ENCODE peak calls at places on chromosomes 16 and 17, in eight cellular contexts. One of them, this sample, is unnamed.

GRCh38 chr17:29571883-29572681 is 3.6 kb downstream of the TP53I13 start:
- DNase-seq in breast epithelium: peak; percentile 43
- DNase-seq in adrenal gland: no peak
- DNase-seq in endothelial cell of umbilical vein: no peak
- DNase-seq in H1: no peak
- DNase-seq in body of pancreas: peak; percentile 8
- DNase-seq in esophagus muscularis mucosa: no peak
- DNase-seq in stomach: peak; percentile 24
- DNase-seq in this sample: no peak

GRCh38 chr16:87642491-87642890 is 40.2 kb downstream of the JPH3 start:
- DNase-seq in breast epithelium: no peak
- DNase-seq in adrenal gland: no peak
- DNase-seq in endothelial cell of umbilical vein: no peak
- DNase-seq in H1: no peak
- DNase-seq in body of pancreas: no peak
- DNase-seq in esophagus muscularis mucosa: no peak
- DNase-seq in stomach: no peak
- DNase-seq in this sample: no peak

GRCh38 chr17:12415031-12415430 is 250.7 kb upstream of the MYOCD start:
- DNase-seq in breast epithelium: no peak
- DNase-seq in adrenal gland: no peak
- DNase-seq in endothelial cell of umbilical vein: no peak
- DNase-seq in H1: no peak
- DNase-seq in body of pancreas: no peak
- DNase-seq in esophagus muscularis mucosa: no peak
- DNase-seq in stomach: no peak
- DNase-seq in this sample: no peak

GRCh38 chr17:81245665-81246342 is 6.7 kb downstream of the NDUFAF8 start:
- DNase-seq in breast epithelium: no peak
- DNase-seq in adrenal gland: no peak
- DNase-seq in endothelial cell of umbilical vein: no peak
- DNase-seq in H1: no peak
- DNase-seq in body of pancreas: no peak
- DNase-seq in esophagus muscularis mucosa: no peak
- DNase-seq in stomach: no peak
- DNase-seq in this sample: no peak

GRCh38 chr16:56869513-56870270 is 4.7 kb downstream of the SLC12A3 start:
- DNase-seq in breast epithelium: no peak
- DNase-seq in adrenal gland: no peak
- DNase-seq in endothelial cell of umbilical vein: no peak
- DNase-seq in H1: peak; percentile 67
- DNase-seq in body of pancreas: no peak
- DNase-seq in esophagus muscularis mucosa: no peak
- DNase-seq in stomach: no peak
- DNase-seq in this sample: peak; percentile 62

GRCh38 chr17:50584749-50585148 is 24.2 kb downstream of the CACNA1G start:
- DNase-seq in breast epithelium: no peak
- DNase-seq in adrenal gland: no peak
- DNase-seq in endothelial cell of umbilical vein: no peak
- DNase-seq in H1: no peak
- DNase-seq in body of pancreas: no peak
- DNase-seq in esophagus muscularis mucosa: no peak
- DNase-seq in stomach: no peak
- DNase-seq in this sample: no peak

GRCh38 chr16:5078626-5079025 is 7.0 kb downstream of the ALG1 start:
- DNase-seq in breast epithelium: no peak
- DNase-seq in adrenal gland: no peak
- DNase-seq in endothelial cell of umbilical vein: no peak
- DNase-seq in H1: no peak
- DNase-seq in body of pancreas: no peak
- DNase-seq in esophagus muscularis mucosa: no peak
- DNase-seq in stomach: no peak
- DNase-seq in this sample: no peak

GRCh38 chr16:83899978-83900377 is 1.1 kb downstream of the MLYCD start:
- DNase-seq in breast epithelium: no peak
- DNase-seq in adrenal gland: no peak
- DNase-seq in endothelial cell of umbilical vein: no peak
- DNase-seq in H1: no peak
- DNase-seq in body of pancreas: peak; percentile 42
- DNase-seq in esophagus muscularis mucosa: no peak
- DNase-seq in stomach: no peak
- DNase-seq in this sample: no peak

GRCh38 chr16:8958344-8958808 is 5.3 kb downstream of the USP7 start:
- DNase-seq in breast epithelium: no peak
- DNase-seq in adrenal gland: peak; percentile 72
- DNase-seq in endothelial cell of umbilical vein: peak; percentile 54
- DNase-seq in H1: no peak
- DNase-seq in body of pancreas: peak; percentile 42
- DNase-seq in esophagus muscularis mucosa: no peak
- DNase-seq in stomach: no peak
- DNase-seq in this sample: peak; percentile 63

GRCh38 chr17:21381076-21381706 is 5.0 kb downstream of the KCNJ12 start:
- DNase-seq in breast epithelium: no peak
- DNase-seq in adrenal gland: no peak
- DNase-seq in endothelial cell of umbilical vein: no peak
- DNase-seq in H1: no peak
- DNase-seq in body of pancreas: peak; percentile 14
- DNase-seq in esophagus muscularis mucosa: no peak
- DNase-seq in stomach: peak; percentile 72
- DNase-seq in this sample: no peak

GRCh38 chr17:58330997-58331814 is 2.6 kb upstream of the TSPOAP1 start:
- DNase-seq in breast epithelium: no peak
- DNase-seq in adrenal gland: no peak
- DNase-seq in endothelial cell of umbilical vein: no peak
- DNase-seq in H1: no peak
- DNase-seq in body of pancreas: peak; percentile 59
- DNase-seq in esophagus muscularis mucosa: no peak
- DNase-seq in stomach: peak; percentile 45
- DNase-seq in this sample: no peak

GRCh38 chr17:58333396-58334207 is 5.0 kb upstream of the TSPOAP1 start:
- DNase-seq in breast epithelium: no peak
- DNase-seq in adrenal gland: no peak
- DNase-seq in endothelial cell of umbilical vein: no peak
- DNase-seq in H1: no peak
- DNase-seq in body of pancreas: no peak
- DNase-seq in esophagus muscularis mucosa: no peak
- DNase-seq in stomach: no peak
- DNase-seq in this sample: no peak

GRCh38 chr17:58330544-58330996 is 2.0 kb upstream of the TSPOAP1 start:
- DNase-seq in breast epithelium: no peak
- DNase-seq in adrenal gland: no peak
- DNase-seq in endothelial cell of umbilical vein: no peak
- DNase-seq in H1: no peak
- DNase-seq in body of pancreas: no peak
- DNase-seq in esophagus muscularis mucosa: no peak
- DNase-seq in stomach: no peak
- DNase-seq in this sample: no peak

GRCh38 chr17:58332720-58333395 is 4.3 kb upstream of the TSPOAP1 start:
- DNase-seq in breast epithelium: no peak
- DNase-seq in adrenal gland: no peak
- DNase-seq in endothelial cell of umbilical vein: no peak
- DNase-seq in H1: no peak
- DNase-seq in body of pancreas: no peak
- DNase-seq in esophagus muscularis mucosa: no peak
- DNase-seq in stomach: no peak
- DNase-seq in this sample: no peak

GRCh38 chr17:58331815-58332719 is 3.5 kb upstream of the TSPOAP1 start:
- DNase-seq in breast epithelium: no peak
- DNase-seq in adrenal gland: peak; percentile 44
- DNase-seq in endothelial cell of umbilical vein: no peak
- DNase-seq in H1: no peak
- DNase-seq in body of pancreas: peak; percentile 75
- DNase-seq in esophagus muscularis mucosa: no peak
- DNase-seq in stomach: peak; percentile 74
- DNase-seq in this sample: no peak
- TF ChIP-seq POLR2A in breast epithelium: no peak
- TF ChIP-seq POLR2A in adrenal gland: peak; percentile 60
- TF ChIP-seq POLR2A in endothelial cell of umbilical vein: no peak
- TF ChIP-seq POLR2A in H1: no peak
- TF ChIP-seq POLR2A in body of pancreas: no peak
- TF ChIP-seq POLR2A in esophagus muscularis mucosa: no peak
- TF ChIP-seq POLR2A in stomach: peak; percentile 53
- TF ChIP-seq POLR2A in this sample: no peak

DNA sequence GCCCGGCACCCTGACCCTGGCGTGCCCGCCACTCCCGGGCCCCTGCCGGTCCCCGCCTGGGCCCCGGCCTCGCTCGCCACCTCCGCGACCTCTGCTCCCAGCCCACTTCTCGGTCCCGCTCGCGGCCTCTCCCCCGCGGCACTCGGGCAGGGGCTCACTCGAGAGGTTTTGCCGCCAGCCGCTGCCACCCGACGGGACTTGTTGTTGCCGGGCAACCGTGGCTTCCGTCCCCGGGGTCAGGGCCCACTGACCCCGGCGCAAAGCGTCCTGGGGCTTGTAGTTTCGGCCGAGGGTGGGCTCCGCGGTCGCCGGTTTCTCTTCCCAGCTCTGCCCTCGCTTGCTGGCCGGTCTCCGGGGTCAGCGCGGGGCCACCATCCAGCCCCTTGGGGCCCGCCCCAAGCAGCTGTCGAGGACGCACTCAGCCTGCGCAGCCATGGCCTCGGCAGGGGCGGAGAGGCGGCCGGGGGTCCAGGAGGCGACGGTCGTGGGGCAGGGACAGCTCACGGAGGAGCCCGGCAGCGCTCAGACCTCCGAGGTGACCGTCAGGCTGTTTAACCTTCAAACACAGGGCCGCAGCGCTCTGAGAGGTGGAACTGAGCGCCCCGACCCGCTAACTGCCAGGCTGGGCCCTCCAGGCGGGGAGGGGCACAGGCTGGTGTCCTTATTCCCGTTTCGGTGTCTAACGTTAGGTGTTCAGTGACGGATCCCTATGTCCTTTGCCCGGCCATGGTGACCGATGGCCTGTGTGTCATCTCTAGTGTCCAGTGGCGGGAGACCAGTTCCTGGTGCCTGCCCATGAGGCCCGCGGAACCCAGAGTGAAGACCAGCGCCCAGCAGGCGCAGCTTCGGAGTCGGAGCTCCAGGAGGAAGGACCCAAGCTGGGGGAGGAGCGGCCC is at the start of the genes C16orf86 and ENKD1:
- DNase-seq in breast epithelium: peak; percentile 78
- DNase-seq in adrenal gland: peak; percentile 84
- DNase-seq in endothelial cell of umbilical vein: peak; percentile 73
- DNase-seq in H1: peak; percentile 87
- DNase-seq in body of pancreas: peak; percentile 91
- DNase-seq in esophagus muscularis mucosa: no peak
- DNase-seq in stomach: peak; percentile 88
- DNase-seq in this sample: peak; percentile 69
- TF ChIP-seq POLR2A in breast epithelium: no peak
- TF ChIP-seq POLR2A in adrenal gland: no peak
- TF ChIP-seq POLR2A in endothelial cell of umbilical vein: no peak
- TF ChIP-seq POLR2A in H1: no peak
- TF ChIP-seq POLR2A in body of pancreas: no peak
- TF ChIP-seq POLR2A in esophagus muscularis mucosa: no peak
- TF ChIP-seq POLR2A in stomach: no peak
- TF ChIP-seq POLR2A in this sample: no peak

DNA sequence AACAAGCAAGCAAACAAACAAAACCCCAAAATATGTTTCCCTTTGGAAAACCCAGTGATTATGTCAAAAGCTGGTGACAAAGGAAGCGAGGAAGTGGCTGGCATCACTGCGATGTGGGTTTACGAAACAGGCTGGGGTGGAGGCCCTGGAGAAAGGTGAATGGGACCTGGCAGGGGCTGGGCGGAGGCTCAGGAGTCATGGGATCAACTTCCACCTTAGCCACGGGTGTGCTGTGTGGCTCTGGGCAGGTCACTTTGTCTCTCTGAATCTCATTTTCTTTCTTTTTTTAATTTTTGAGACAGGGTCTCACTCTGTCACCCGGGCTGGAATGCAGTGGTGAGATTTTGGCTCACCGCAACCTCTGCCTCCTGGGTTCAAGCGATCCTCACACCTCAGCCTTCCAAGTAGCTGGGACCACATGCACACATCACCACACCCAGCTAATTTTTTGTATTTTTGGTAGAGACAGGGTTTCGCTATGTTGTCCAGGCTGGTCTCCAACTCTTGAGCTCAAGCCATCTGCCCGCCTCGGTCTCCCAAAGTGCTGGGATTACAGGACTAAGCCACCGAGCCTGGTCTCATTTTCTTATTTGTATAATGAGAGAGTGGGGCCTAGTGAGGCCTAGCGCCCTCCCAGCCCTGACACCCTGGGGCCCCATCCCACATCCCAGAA is 7.2 kb upstream of the CIBAR2 start:
- DNase-seq in breast epithelium: no peak
- DNase-seq in adrenal gland: no peak
- DNase-seq in endothelial cell of umbilical vein: no peak
- DNase-seq in H1: no peak
- DNase-seq in body of pancreas: no peak
- DNase-seq in esophagus muscularis mucosa: no peak
- DNase-seq in stomach: no peak
- DNase-seq in this sample: no peak
- TF ChIP-seq POLR2A in breast epithelium: no peak
- TF ChIP-seq POLR2A in adrenal gland: no peak
- TF ChIP-seq POLR2A in endothelial cell of umbilical vein: no peak
- TF ChIP-seq POLR2A in H1: no peak
- TF ChIP-seq POLR2A in body of pancreas: no peak
- TF ChIP-seq POLR2A in esophagus muscularis mucosa: no peak
- TF ChIP-seq POLR2A in stomach: no peak
- TF ChIP-seq POLR2A in this sample: no peak

GRCh38 chr16:73151225-73151624 is 103.3 kb upstream of the ZFHX3 start:
- DNase-seq in breast epithelium: no peak
- DNase-seq in adrenal gland: no peak
- DNase-seq in endothelial cell of umbilical vein: no peak
- DNase-seq in H1: no peak
- DNase-seq in body of pancreas: no peak
- DNase-seq in esophagus muscularis mucosa: no peak
- DNase-seq in stomach: no peak
- DNase-seq in this sample: no peak

GRCh38 chr16:73152731-73153130 is 104.8 kb upstream of the ZFHX3 start:
- DNase-seq in breast epithelium: no peak
- DNase-seq in adrenal gland: no peak
- DNase-seq in endothelial cell of umbilical vein: no peak
- DNase-seq in H1: peak; percentile 56
- DNase-seq in body of pancreas: no peak
- DNase-seq in esophagus muscularis mucosa: no peak
- DNase-seq in stomach: no peak
- DNase-seq in this sample: no peak

GRCh38 chr16:73147958-73148357 is 100.0 kb upstream of the ZFHX3 start:
- DNase-seq in breast epithelium: no peak
- DNase-seq in adrenal gland: no peak
- DNase-seq in endothelial cell of umbilical vein: no peak
- DNase-seq in H1: no peak
- DNase-seq in body of pancreas: no peak
- DNase-seq in esophagus muscularis mucosa: no peak
- DNase-seq in stomach: no peak
- DNase-seq in this sample: no peak

GRCh38 chr16:73150790-73151189 is 102.9 kb upstream of the ZFHX3 start:
- DNase-seq in breast epithelium: no peak
- DNase-seq in adrenal gland: no peak
- DNase-seq in endothelial cell of umbilical vein: no peak
- DNase-seq in H1: no peak
- DNase-seq in body of pancreas: no peak
- DNase-seq in esophagus muscularis mucosa: no peak
- DNase-seq in stomach: no peak
- DNase-seq in this sample: no peak

DNA sequence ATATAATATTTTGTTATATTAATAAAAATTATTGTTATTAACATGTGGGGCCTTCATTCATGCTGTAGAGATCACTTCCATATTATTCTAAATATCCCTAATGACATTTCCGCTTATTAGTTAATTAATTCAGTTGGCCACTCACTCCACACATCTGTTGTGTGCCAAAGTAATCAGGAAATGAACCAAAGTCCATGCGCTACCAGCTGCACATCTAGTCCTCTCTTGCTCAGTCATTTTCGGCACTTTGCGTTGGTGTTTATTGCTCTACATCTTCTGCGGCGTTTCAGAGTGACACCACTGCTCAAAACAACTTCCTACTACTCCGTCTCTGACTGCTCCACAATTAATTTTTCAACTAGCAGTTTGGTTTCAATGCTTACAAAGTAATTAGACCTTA is 101.4 kb upstream of the ZFHX3 start:
- DNase-seq in breast epithelium: no peak
- DNase-seq in adrenal gland: no peak
- DNase-seq in endothelial cell of umbilical vein: peak; percentile 71
- DNase-seq in H1: no peak
- DNase-seq in body of pancreas: no peak
- DNase-seq in esophagus muscularis mucosa: no peak
- DNase-seq in stomach: no peak
- DNase-seq in this sample: no peak
- TF ChIP-seq POLR2A in breast epithelium: no peak
- TF ChIP-seq POLR2A in adrenal gland: no peak
- TF ChIP-seq POLR2A in endothelial cell of umbilical vein: no peak
- TF ChIP-seq POLR2A in H1: no peak
- TF ChIP-seq POLR2A in body of pancreas: no peak
- TF ChIP-seq POLR2A in esophagus muscularis mucosa: no peak
- TF ChIP-seq POLR2A in stomach: no peak
- TF ChIP-seq POLR2A in this sample: no peak

This sample was measured in H54.